ENCODE peak calls at places on chromosomes 16 and 17, in eight cellular contexts. One of them, this sample, is unnamed.

GRCh38 chr16:29806096-29806579 is at the start of gene MAZ:
- DNase-seq in AG10803: no peak
- DNase-seq in activated T-cell treated with anti-CD3 and anti-CD28 coated beads for 48 hours: peak
- DNase-seq in naive thymus-derived CD8-positive, alpha-beta T cell: peak
- DNase-seq in kidney glomerular epithelial cell: no peak
- DNase-seq in stimulated activated CD4-positive, alpha-beta T cell treated with anti-CD3 and anti-CD28 coated beads, Interleukin-1b, Interleukin-23, amount 100 ng/mL, for 1 hour: peak
- DNase-seq in HCT116: peak
- DNase-seq in left ventricle myocardium inferior: no peak
- DNase-seq in this sample: no peak

GRCh38 chr17:17433260-17433659 is 43.5 kb upstream of the MED9 start:
- DNase-seq in kidney glomerular epithelial cell: no peak
- DNase-seq in AG10803: peak
- DNase-seq in left ventricle myocardium inferior: no peak
- DNase-seq in activated T-cell treated with anti-CD3 and anti-CD28 coated beads for 48 hours: no peak
- DNase-seq in naive thymus-derived CD8-positive, alpha-beta T cell: no peak
- DNase-seq in stimulated activated CD4-positive, alpha-beta T cell treated with anti-CD3 and anti-CD28 coated beads, Interleukin-1b, Interleukin-23, amount 100 ng/mL, for 1 hour: no peak
- DNase-seq in HCT116: no peak
- DNase-seq in this sample: no peak

GRCh38 chr17:80637286-80637703 is 92.7 kb downstream of the RPTOR start:
- DNase-seq in activated T-cell treated with anti-CD3 and anti-CD28 coated beads for 48 hours: no peak
- DNase-seq in AG10803: no peak
- DNase-seq in HCT116: no peak
- DNase-seq in naive thymus-derived CD8-positive, alpha-beta T cell: no peak
- DNase-seq in left ventricle myocardium inferior: no peak
- DNase-seq in kidney glomerular epithelial cell: no peak
- DNase-seq in stimulated activated CD4-positive, alpha-beta T cell treated with anti-CD3 and anti-CD28 coated beads, Interleukin-1b, Interleukin-23, amount 100 ng/mL, for 1 hour: no peak
- DNase-seq in this sample: no peak

GRCh38 chr17:64332502-64332901 is 58.2 kb downstream of the PECAM1 start:
- DNase-seq in activated T-cell treated with anti-CD3 and anti-CD28 coated beads for 48 hours: no peak
- DNase-seq in AG10803: no peak
- DNase-seq in HCT116: no peak
- DNase-seq in left ventricle myocardium inferior: peak
- DNase-seq in kidney glomerular epithelial cell: no peak
- DNase-seq in stimulated activated CD4-positive, alpha-beta T cell treated with anti-CD3 and anti-CD28 coated beads, Interleukin-1b, Interleukin-23, amount 100 ng/mL, for 1 hour: no peak
- DNase-seq in naive thymus-derived CD8-positive, alpha-beta T cell: no peak
- DNase-seq in this sample: no peak

GRCh38 chr16:80006175-80006895 is 405.8 kb upstream of the MAF start:
- DNase-seq in left ventricle myocardium inferior: peak
- DNase-seq in stimulated activated CD4-positive, alpha-beta T cell treated with anti-CD3 and anti-CD28 coated beads, Interleukin-1b, Interleukin-23, amount 100 ng/mL, for 1 hour: no peak
- DNase-seq in kidney glomerular epithelial cell: no peak
- DNase-seq in activated T-cell treated with anti-CD3 and anti-CD28 coated beads for 48 hours: no peak
- DNase-seq in HCT116: no peak
- DNase-seq in naive thymus-derived CD8-positive, alpha-beta T cell: no peak
- DNase-seq in AG10803: peak
- DNase-seq in this sample: no peak

GRCh38 chr17:21039839-21040575 is 2.8 kb downstream of the USP22 start:
- DNase-seq in activated T-cell treated with anti-CD3 and anti-CD28 coated beads for 48 hours: peak
- DNase-seq in naive thymus-derived CD8-positive, alpha-beta T cell: no peak
- DNase-seq in stimulated activated CD4-positive, alpha-beta T cell treated with anti-CD3 and anti-CD28 coated beads, Interleukin-1b, Interleukin-23, amount 100 ng/mL, for 1 hour: no peak
- DNase-seq in kidney glomerular epithelial cell: peak
- DNase-seq in HCT116: peak
- DNase-seq in AG10803: peak
- DNase-seq in left ventricle myocardium inferior: no peak
- DNase-seq in this sample: no peak

GRCh38 chr17:37446027-37446426 is 39.3 kb downstream of the TADA2A start:
- DNase-seq in left ventricle myocardium inferior: no peak
- DNase-seq in stimulated activated CD4-positive, alpha-beta T cell treated with anti-CD3 and anti-CD28 coated beads, Interleukin-1b, Interleukin-23, amount 100 ng/mL, for 1 hour: no peak
- DNase-seq in HCT116: peak
- DNase-seq in AG10803: no peak
- DNase-seq in activated T-cell treated with anti-CD3 and anti-CD28 coated beads for 48 hours: no peak
- DNase-seq in kidney glomerular epithelial cell: peak
- DNase-seq in naive thymus-derived CD8-positive, alpha-beta T cell: no peak
- DNase-seq in this sample: peak

GRCh38 chr16:75048051-75048450 is 49.2 kb downstream of the ZNRF1 start:
- DNase-seq in AG10803: no peak
- DNase-seq in kidney glomerular epithelial cell: no peak
- DNase-seq in stimulated activated CD4-positive, alpha-beta T cell treated with anti-CD3 and anti-CD28 coated beads, Interleukin-1b, Interleukin-23, amount 100 ng/mL, for 1 hour: no peak
- DNase-seq in naive thymus-derived CD8-positive, alpha-beta T cell: no peak
- DNase-seq in activated T-cell treated with anti-CD3 and anti-CD28 coated beads for 48 hours: no peak
- DNase-seq in HCT116: no peak
- DNase-seq in left ventricle myocardium inferior: no peak
- DNase-seq in this sample: no peak

GRCh38 chr16:28192811-28193529 is 18.8 kb downstream of the XPO6 start:
- DNase-seq in activated T-cell treated with anti-CD3 and anti-CD28 coated beads for 48 hours: peak
- DNase-seq in naive thymus-derived CD8-positive, alpha-beta T cell: peak
- DNase-seq in HCT116: no peak
- DNase-seq in AG10803: no peak
- DNase-seq in kidney glomerular epithelial cell: no peak
- DNase-seq in left ventricle myocardium inferior: no peak
- DNase-seq in stimulated activated CD4-positive, alpha-beta T cell treated with anti-CD3 and anti-CD28 coated beads, Interleukin-1b, Interleukin-23, amount 100 ng/mL, for 1 hour: no peak
- DNase-seq in this sample: no peak

GRCh38 chr17:28689011-28689410 is 22.7 kb downstream of the PROCA1 start:
- DNase-seq in HCT116: no peak
- DNase-seq in stimulated activated CD4-positive, alpha-beta T cell treated with anti-CD3 and anti-CD28 coated beads, Interleukin-1b, Interleukin-23, amount 100 ng/mL, for 1 hour: no peak
- DNase-seq in AG10803: no peak
- DNase-seq in naive thymus-derived CD8-positive, alpha-beta T cell: no peak
- DNase-seq in kidney glomerular epithelial cell: no peak
- DNase-seq in activated T-cell treated with anti-CD3 and anti-CD28 coated beads for 48 hours: no peak
- DNase-seq in left ventricle myocardium inferior: no peak
- DNase-seq in this sample: no peak

GRCh38 chr17:73302189-73302588 is 9.6 kb downstream of the CDC42EP4 start:
- DNase-seq in stimulated activated CD4-positive, alpha-beta T cell treated with anti-CD3 and anti-CD28 coated beads, Interleukin-1b, Interleukin-23, amount 100 ng/mL, for 1 hour: no peak
- DNase-seq in AG10803: peak
- DNase-seq in left ventricle myocardium inferior: no peak
- DNase-seq in kidney glomerular epithelial cell: no peak
- DNase-seq in naive thymus-derived CD8-positive, alpha-beta T cell: no peak
- DNase-seq in HCT116: no peak
- DNase-seq in activated T-cell treated with anti-CD3 and anti-CD28 coated beads for 48 hours: no peak
- DNase-seq in this sample: no peak

GRCh38 chr17:21453144-21453982 is 77.2 kb downstream of the KCNJ12 start:
- DNase-seq in kidney glomerular epithelial cell: no peak
- DNase-seq in AG10803: no peak
- DNase-seq in left ventricle myocardium inferior: no peak
- DNase-seq in naive thymus-derived CD8-positive, alpha-beta T cell: no peak
- DNase-seq in HCT116: no peak
- DNase-seq in stimulated activated CD4-positive, alpha-beta T cell treated with anti-CD3 and anti-CD28 coated beads, Interleukin-1b, Interleukin-23, amount 100 ng/mL, for 1 hour: no peak
- DNase-seq in activated T-cell treated with anti-CD3 and anti-CD28 coated beads for 48 hours: no peak
- DNase-seq in this sample: no peak

GRCh38 chr16:3578121-3578520 is 918 bp upstream of the NLRC3 start:
- DNase-seq in left ventricle myocardium inferior: no peak
- DNase-seq in stimulated activated CD4-positive, alpha-beta T cell treated with anti-CD3 and anti-CD28 coated beads, Interleukin-1b, Interleukin-23, amount 100 ng/mL, for 1 hour: no peak
- DNase-seq in AG10803: no peak
- DNase-seq in naive thymus-derived CD8-positive, alpha-beta T cell: no peak
- DNase-seq in kidney glomerular epithelial cell: no peak
- DNase-seq in HCT116: no peak
- DNase-seq in activated T-cell treated with anti-CD3 and anti-CD28 coated beads for 48 hours: no peak
- DNase-seq in this sample: no peak

GRCh38 chr16:28312327-28312726 is 20.0 kb downstream of the SBK1 start:
- DNase-seq in activated T-cell treated with anti-CD3 and anti-CD28 coated beads for 48 hours: no peak
- DNase-seq in AG10803: no peak
- DNase-seq in kidney glomerular epithelial cell: no peak
- DNase-seq in stimulated activated CD4-positive, alpha-beta T cell treated with anti-CD3 and anti-CD28 coated beads, Interleukin-1b, Interleukin-23, amount 100 ng/mL, for 1 hour: no peak
- DNase-seq in left ventricle myocardium inferior: no peak
- DNase-seq in HCT116: no peak
- DNase-seq in naive thymus-derived CD8-positive, alpha-beta T cell: no peak
- DNase-seq in this sample: no peak

GRCh38 chr16:14409563-14409962 is 220.5 kb downstream of the PARN start:
- DNase-seq in AG10803: peak
- DNase-seq in left ventricle myocardium inferior: no peak
- DNase-seq in activated T-cell treated with anti-CD3 and anti-CD28 coated beads for 48 hours: no peak
- DNase-seq in naive thymus-derived CD8-positive, alpha-beta T cell: no peak
- DNase-seq in kidney glomerular epithelial cell: peak
- DNase-seq in HCT116: no peak
- DNase-seq in stimulated activated CD4-positive, alpha-beta T cell treated with anti-CD3 and anti-CD28 coated beads, Interleukin-1b, Interleukin-23, amount 100 ng/mL, for 1 hour: no peak
- DNase-seq in this sample: peak

GRCh38 chr16:49889725-49890397 is 33.9 kb upstream of the ZNF423 start:
- DNase-seq in left ventricle myocardium inferior: no peak
- DNase-seq in HCT116: peak
- DNase-seq in activated T-cell treated with anti-CD3 and anti-CD28 coated beads for 48 hours: no peak
- DNase-seq in stimulated activated CD4-positive, alpha-beta T cell treated with anti-CD3 and anti-CD28 coated beads, Interleukin-1b, Interleukin-23, amount 100 ng/mL, for 1 hour: no peak
- DNase-seq in naive thymus-derived CD8-positive, alpha-beta T cell: no peak
- DNase-seq in AG10803: peak
- DNase-seq in kidney glomerular epithelial cell: no peak
- DNase-seq in this sample: no peak

GRCh38 chr17:32927724-32928526 is at the start of gene TMEM98:
- DNase-seq in activated T-cell treated with anti-CD3 and anti-CD28 coated beads for 48 hours: no peak
- DNase-seq in HCT116: no peak
- DNase-seq in stimulated activated CD4-positive, alpha-beta T cell treated with anti-CD3 and anti-CD28 coated beads, Interleukin-1b, Interleukin-23, amount 100 ng/mL, for 1 hour: no peak
- DNase-seq in naive thymus-derived CD8-positive, alpha-beta T cell: no peak
- DNase-seq in kidney glomerular epithelial cell: no peak
- DNase-seq in AG10803: peak
- DNase-seq in left ventricle myocardium inferior: peak
- DNase-seq in this sample: no peak

GRCh38 chr17:39674702-39675389 is 6.6 kb downstream of the PNMT start:
- DNase-seq in activated T-cell treated with anti-CD3 and anti-CD28 coated beads for 48 hours: no peak
- DNase-seq in stimulated activated CD4-positive, alpha-beta T cell treated with anti-CD3 and anti-CD28 coated beads, Interleukin-1b, Interleukin-23, amount 100 ng/mL, for 1 hour: no peak
- DNase-seq in left ventricle myocardium inferior: peak
- DNase-seq in naive thymus-derived CD8-positive, alpha-beta T cell: no peak
- DNase-seq in AG10803: no peak
- DNase-seq in HCT116: no peak
- DNase-seq in kidney glomerular epithelial cell: no peak
- DNase-seq in this sample: no peak

GRCh38 chr17:71409712-71410111 is 711.1 kb upstream of the SOX9 start:
- DNase-seq in naive thymus-derived CD8-positive, alpha-beta T cell: no peak
- DNase-seq in left ventricle myocardium inferior: no peak
- DNase-seq in activated T-cell treated with anti-CD3 and anti-CD28 coated beads for 48 hours: no peak
- DNase-seq in kidney glomerular epithelial cell: peak
- DNase-seq in stimulated activated CD4-positive, alpha-beta T cell treated with anti-CD3 and anti-CD28 coated beads, Interleukin-1b, Interleukin-23, amount 100 ng/mL, for 1 hour: no peak
- DNase-seq in HCT116: no peak
- DNase-seq in AG10803: peak
- DNase-seq in this sample: peak

This sample was measured in kidney epithelial cell.